ENCODE peak calls at places on chromosomes 4 and X, in six cellular contexts. R, K, H, E, A and D are unnamed samples.

GRCh38 chrX:101407167-101407747 is 468 bp downstream of the GLA start:
- DNase-seq in R (no peak), K (no peak), H (no peak), E (no peak), A (no peak), D (no peak)

GRCh38 chr4:19803406-19803805 is 448.3 kb upstream of the SLIT2 start:
- DNase-seq in R (no peak), K (no peak), H (no peak), E (peak; percentile 12), A (no peak), D (no peak)

GRCh38 chr4:189176002-189176401 is 764.7 kb upstream of the FRG1 start:
- DNase-seq in R (no peak), K (no peak), H (no peak), E (no peak), A (no peak), D (no peak)

GRCh38 chr4:153748378-153748777 is 11.4 kb downstream of the RNF175 start:
- DNase-seq in R (no peak), K (no peak), H (no peak), E (peak; percentile 80), A (no peak), D (no peak)

GRCh38 chrX:130109429-130110378 is 593 bp downstream of the ELF4 start:
- DNase-seq in R (no peak), K (no peak), H (peak; percentile 22), E (no peak), A (no peak), D (no peak)

GRCh38 chr4:133982533-133983224 is 218.9 kb downstream of the PABPC4L start:
- DNase-seq in R (no peak), K (no peak), H (no peak), E (peak; percentile 32), A (no peak), D (no peak)

GRCh38 chr4:87089368-87089767 is 131.1 kb downstream of the KLHL8 start:
- DNase-seq in R (no peak), K (no peak), H (no peak), E (no peak), A (no peak), D (no peak)

GRCh38 chr4:13511101-13511500 is 27.0 kb upstream of the RAB28 start:
- DNase-seq in R (no peak), K (no peak), H (no peak), E (no peak), A (no peak), D (no peak)

GRCh38 chr4:124783847-124784246 is 71.3 kb upstream of the ANKRD50 start:
- DNase-seq in R (peak; percentile 45), K (no peak), H (no peak), E (peak; percentile 58), A (no peak), D (no peak)

GRCh38 chr4:102299708-102300107 is 45.6 kb downstream of the SLC39A8 start:
- DNase-seq in R (no peak), K (no peak), H (peak; percentile 1), E (peak; percentile 43), A (peak; percentile 30), D (no peak)

GRCh38 chrX:46574941-46575381 is 1.4 kb downstream of the CHST7 start:
- DNase-seq in R (no peak), K (peak; percentile 21), H (no peak), E (no peak), A (peak; percentile 28), D (peak; percentile 32)

GRCh38 chr4:145216532-145216931 is 36.1 kb upstream of the OTUD4 start:
- DNase-seq in R (no peak), K (no peak), H (no peak), E (peak; percentile 41), A (no peak), D (no peak)

GRCh38 chrX:142854970-142855369 is 170.8 kb upstream of the SPANXN4 start:
- DNase-seq in R (no peak), K (no peak), H (no peak), E (no peak), A (no peak), D (no peak)

GRCh38 chr4:165190591-165191212 is 16.7 kb upstream of the KLHL2 start:
- DNase-seq in R (no peak), K (no peak), H (no peak), E (no peak), A (no peak), D (no peak)

GRCh38 chrX:629230-630006 is 1.2 kb upstream of the SHOX start:
- DNase-seq in R (no peak), K (no peak), H (no peak), E (no peak), A (no peak), D (no peak)

GRCh38 chr4:85496933-85497332 is 22.0 kb downstream of the ARHGAP24 start:
- DNase-seq in R (no peak), K (no peak), H (no peak), E (peak; percentile 84), A (no peak), D (no peak)

GRCh38 chr4:108982786-108983185 is 219.9 kb upstream of the ETNPPL start:
- DNase-seq in R (no peak), K (no peak), H (no peak), E (no peak), A (no peak), D (no peak)

GRCh38 chr4:109078724-109079123 is 223.7 kb downstream of the COL25A1 start:
- DNase-seq in R (peak; percentile 32), K (no peak), H (no peak), E (peak; percentile 90), A (no peak), D (no peak)

GRCh38 chr4:34220601-34221000 is 2023.7 kb downstream of the ARAP2 start:
- DNase-seq in R (no peak), K (no peak), H (no peak), E (no peak), A (no peak), D (no peak)

GRCh38 chr4:41102360-41103092 is 111.8 kb downstream of the APBB2 start:
- DNase-seq in R (no peak), K (no peak), H (no peak), E (no peak), A (no peak), D (no peak)

GRCh38 chrX:134324359-134324758 is 87.4 kb downstream of the CCDC160 start:
- DNase-seq in R (no peak), K (no peak), H (no peak), E (no peak), A (no peak), D (no peak)

GRCh38 chrX:107025538-107025937 is 25.5 kb upstream of the MORC4 start:
- DNase-seq in R (no peak), K (no peak), H (no peak), E (peak; percentile 14), A (peak; percentile 8), D (no peak)

GRCh38 chrX:27555514-27555913 is 34.6 kb upstream of the DCAF8L2 start:
- DNase-seq in R (no peak), K (no peak), H (no peak), E (peak; percentile 16), A (peak; percentile 2), D (no peak)

GRCh38 chr4:113745724-113746123 is 15.8 kb downstream of the CAMK2D start:
- DNase-seq in R (no peak), K (no peak), H (no peak), E (no peak), A (no peak), D (no peak)

GRCh38 chrX:71017396-71017939 is 50.7 kb downstream of the SNX12 start:
- DNase-seq in R (no peak), K (no peak), H (no peak), E (peak; percentile 12), A (no peak), D (no peak)

GRCh38 chrX:153161952-153162351 is 17.1 kb upstream of the MAGEA1 start:
- DNase-seq in R (no peak), K (no peak), H (no peak), E (no peak), A (no peak), D (no peak)

GRCh38 chrX:45344597-45344996 is 143.9 kb upstream of the DIPK2B start:
- DNase-seq in R (no peak), K (no peak), H (no peak), E (peak; percentile 51), A (no peak), D (no peak)

GRCh38 chrX:39899876-39900787 is 197.6 kb downstream of the BCOR start:
- DNase-seq in R (no peak), K (no peak), H (no peak), E (no peak), A (no peak), D (no peak)